ENCODE peak calls at places on chromosome 18, in nine cellular contexts. I is H54; Y is NCI-H2081; B is activated CD4-positive, alpha-beta T cell treated with anti-CD3 and anti-CD28 coated beads, Interleukin-2, amount 50 U/mL, for 1 hour; W is smooth muscle cell of the brain vasculature; H is stimulated activated CD4-positive, alpha-beta T cell treated with anti-CD3 and anti-CD28 coated beads, Interleukin-2, amount 100 ng/mL, for 48 hours; T is neural progenitor cell; F is Kasumi-1; N is NCI-H1436. J is an unnamed sample.

GRCh38 chr18:46829947-46830346 is 73.1 kb upstream of the ST8SIA5 start:
- DNase-seq in T (no peak), Y (peak; percentile 6), B (no peak), H (no peak), F (no peak), I (no peak), N (no peak), W (no peak), J (no peak)

GRCh38 chr18:42178381-42179080 is 223.5 kb downstream of the PIK3C3 start:
- DNase-seq in Y (no peak), W (no peak), H (no peak), I (no peak), T (no peak), N (no peak), F (no peak), B (no peak), J (no peak)

GRCh38 chr18:52451851-52452250 is 111.9 kb downstream of the DCC start:
- DNase-seq in Y (no peak), B (no peak), W (no peak), H (no peak), N (no peak), T (peak; percentile 7), F (no peak), I (no peak), J (no peak)

GRCh38 chr18:63216911-63217311 is 102.7 kb downstream of the BCL2 start:
- DNase-seq in N (no peak), W (no peak), H (no peak), Y (no peak), I (no peak), B (peak; percentile 21), F (no peak), T (no peak), J (no peak)

GRCh38 chr18:77098033-77098432 is 34.5 kb downstream of the MBP start:
- DNase-seq in N (no peak), F (peak; percentile 14), Y (no peak), B (no peak), H (no peak), W (no peak), I (no peak), T (no peak), J (no peak)

GRCh38 chr18:58993260-58993659 is 128.6 kb downstream of the ZNF532 start:
- DNase-seq in Y (no peak), N (no peak), F (no peak), I (no peak), T (no peak), B (no peak), W (no peak), H (no peak), J (no peak)

GRCh38 chr18:68972176-68972575 is 174.3 kb downstream of the CCDC102B start:
- DNase-seq in I (no peak), T (no peak), N (no peak), Y (no peak), W (no peak), B (no peak), F (no peak), H (no peak), J (no peak)

GRCh38 chr18:27040796-27041195 is 144.3 kb downstream of the CHST9 start:
- DNase-seq in T (no peak), W (no peak), N (no peak), H (no peak), I (no peak), B (no peak), F (no peak), Y (peak; percentile 15), J (no peak)

GRCh38 chr18:55833543-55833942 is 245.6 kb upstream of the TCF4 start:
- DNase-seq in N (no peak), B (no peak), Y (no peak), H (no peak), W (peak; percentile 65), I (peak; percentile 33), F (no peak), T (no peak), J (no peak)

GRCh38 chr18:60984496-60984895 is 348.7 kb upstream of the CDH20 start:
- DNase-seq in I (no peak), N (no peak), F (no peak), Y (no peak), W (no peak), B (no peak), T (no peak), H (no peak), J (no peak)

GRCh38 chr18:51211552-51211951 is 14.1 kb upstream of the MEX3C start:
- DNase-seq in Y (no peak), N (no peak), I (no peak), H (peak; percentile 26), T (no peak), W (no peak), F (peak; percentile 16), B (no peak), J (no peak)

GRCh38 chr18:63342206-63342605 is 22.6 kb upstream of the BCL2 start:
- DNase-seq in Y (no peak), F (peak; percentile 79), H (no peak), T (peak; percentile 66), N (no peak), B (peak; percentile 26), I (no peak), W (no peak), J (no peak)

GRCh38 chr18:80159713-80160636 is 50.9 kb downstream of the ADNP2 start:
- DNase-seq in B (peak; percentile 46), Y (no peak), T (no peak), I (no peak), W (no peak), F (no peak), H (peak; percentile 40), N (no peak), J (no peak)

GRCh38 chr18:76553715-76554603 is 58.9 kb upstream of the ZNF516 start:
- DNase-seq in Y (no peak), H (no peak), T (no peak), W (no peak), F (peak; percentile 87), N (no peak), I (no peak), B (no peak), J (no peak)

GRCh38 chr18:62037012-62037742 is 144.4 kb upstream of the RNF152 start:
- DNase-seq in I (no peak), H (no peak), W (no peak), N (no peak), Y (no peak), T (no peak), B (no peak), F (no peak), J (no peak)

GRCh38 chr18:69908838-69909237 is 38.8 kb downstream of the CD226 start:
- DNase-seq in W (no peak), F (no peak), T (no peak), I (no peak), H (no peak), Y (no peak), B (no peak), N (no peak), J (no peak)

GRCh38 chr18:29062921-29063320 is 886.0 kb upstream of the CDH2 start:
- DNase-seq in Y (no peak), N (no peak), B (no peak), T (no peak), W (no peak), I (no peak), F (no peak), H (no peak), J (no peak)

GRCh38 chr18:8468911-8469310 is 140.3 kb upstream of the RAB12 start:
- DNase-seq in Y (peak; percentile 9), F (no peak), H (no peak), N (no peak), I (no peak), W (peak; percentile 79), B (no peak), T (no peak), J (no peak)

GRCh38 chr18:55778731-55779460 is 190.9 kb upstream of the TCF4 start:
- DNase-seq in F (peak; percentile 64), Y (peak; percentile 45), H (no peak), B (no peak), I (no peak), T (peak; percentile 59), N (no peak), W (no peak), J (no peak)

GRCh38 chr18:53698907-53699306 is 525.6 kb downstream of the MBD2 start:
- DNase-seq in Y (peak; percentile 25), F (peak; percentile 53), B (no peak), T (peak; percentile 68), I (no peak), W (no peak), N (peak; percentile 73), H (no peak), J (peak; percentile 65)

GRCh38 chr18:3688682-3689081 is 238.7 kb downstream of the TGIF1 start:
- DNase-seq in N (no peak), B (no peak), I (peak; percentile 45), W (peak; percentile 57), Y (no peak), F (no peak), H (no peak), T (peak; percentile 39), J (no peak)

GRCh38 chr18:40159141-40160017 is 1795.7 kb upstream of the PIK3C3 start:
- DNase-seq in F (peak; percentile 82), I (no peak), T (peak; percentile 55), H (no peak), W (peak; percentile 26), N (peak; percentile 74), B (no peak), Y (peak; percentile 95), J (peak; percentile 59)

GRCh38 chr18:54117853-54118773 is 106.4 kb downstream of the MBD2 start:
- DNase-seq in N (no peak), H (no peak), I (no peak), F (no peak), B (no peak), W (no peak), T (peak; percentile 5), Y (no peak), J (no peak)

J was measured in NCI-H1092.